ENCODE peak calls at places on chromosomes 12 and 14, in six cellular contexts. One of them, this sample, is unnamed.

GRCh38 chr12:77954156-77954555 is 123.5 kb downstream of the NAV3 start:
- DNase-seq in fibroblast of lung: peak; percentile 54
- DNase-seq in glutamatergic neuron: no peak
- DNase-seq in ovary: no peak
- DNase-seq in activated B cell treated with CpG ODN at 0.5 μM for 24 hours: no peak
- DNase-seq in GM20000: no peak
- DNase-seq in this sample: no peak

GRCh38 chr12:75389061-75389460 is 1.8 kb upstream of the GLIPR1L2 start:
- DNase-seq in fibroblast of lung: peak; percentile 67
- DNase-seq in glutamatergic neuron: no peak
- DNase-seq in ovary: no peak
- DNase-seq in activated B cell treated with CpG ODN at 0.5 μM for 24 hours: no peak
- DNase-seq in GM20000: no peak
- DNase-seq in this sample: no peak

GRCh38 chr14:30972882-30973582 is 52.4 kb upstream of the AP4S1 start:
- DNase-seq in fibroblast of lung: no peak
- DNase-seq in glutamatergic neuron: no peak
- DNase-seq in ovary: no peak
- DNase-seq in activated B cell treated with CpG ODN at 0.5 μM for 24 hours: no peak
- DNase-seq in GM20000: no peak
- DNase-seq in this sample: no peak

GRCh38 chr12:54578778-54579177 is 9.7 kb downstream of the PPP1R1A start:
- DNase-seq in fibroblast of lung: no peak
- DNase-seq in glutamatergic neuron: no peak
- DNase-seq in ovary: no peak
- DNase-seq in activated B cell treated with CpG ODN at 0.5 μM for 24 hours: no peak
- DNase-seq in GM20000: no peak
- DNase-seq in this sample: no peak

GRCh38 chr12:88600272-88600671 is 20.0 kb upstream of the KITLG start:
- DNase-seq in fibroblast of lung: peak; percentile 92
- DNase-seq in glutamatergic neuron: no peak
- DNase-seq in ovary: no peak
- DNase-seq in activated B cell treated with CpG ODN at 0.5 μM for 24 hours: no peak
- DNase-seq in GM20000: no peak
- DNase-seq in this sample: no peak

GRCh38 chr12:80186727-80187217 is 87.4 kb downstream of the OTOGL start:
- DNase-seq in fibroblast of lung: peak; percentile 93
- DNase-seq in glutamatergic neuron: no peak
- DNase-seq in ovary: no peak
- DNase-seq in activated B cell treated with CpG ODN at 0.5 μM for 24 hours: no peak
- DNase-seq in GM20000: peak; percentile 32
- DNase-seq in this sample: peak; percentile 31

GRCh38 chr14:69048456-69048855 is 69.4 kb upstream of the ACTN1 start:
- DNase-seq in fibroblast of lung: peak; percentile 44
- DNase-seq in glutamatergic neuron: no peak
- DNase-seq in ovary: no peak
- DNase-seq in activated B cell treated with CpG ODN at 0.5 μM for 24 hours: no peak
- DNase-seq in GM20000: no peak
- DNase-seq in this sample: no peak

GRCh38 chr12:121903202-121903601 is 14.6 kb downstream of the PSMD9 start:
- DNase-seq in fibroblast of lung: no peak
- DNase-seq in glutamatergic neuron: no peak
- DNase-seq in ovary: no peak
- DNase-seq in activated B cell treated with CpG ODN at 0.5 μM for 24 hours: no peak
- DNase-seq in GM20000: no peak
- DNase-seq in this sample: no peak

GRCh38 chr12:5439788-5440300 is 7.9 kb downstream of the NTF3 start:
- DNase-seq in fibroblast of lung: no peak
- DNase-seq in glutamatergic neuron: no peak
- DNase-seq in ovary: no peak
- DNase-seq in activated B cell treated with CpG ODN at 0.5 μM for 24 hours: no peak
- DNase-seq in GM20000: no peak
- DNase-seq in this sample: no peak

GRCh38 chr12:115010324-115010995 is 326.5 kb upstream of the TBX3 start:
- DNase-seq in fibroblast of lung: no peak
- DNase-seq in glutamatergic neuron: no peak
- DNase-seq in ovary: no peak
- DNase-seq in activated B cell treated with CpG ODN at 0.5 μM for 24 hours: no peak
- DNase-seq in GM20000: no peak
- DNase-seq in this sample: no peak

GRCh38 chr14:96629558-96630222 is 127.5 kb downstream of the PAPOLA start:
- DNase-seq in fibroblast of lung: no peak
- DNase-seq in glutamatergic neuron: no peak
- DNase-seq in ovary: no peak
- DNase-seq in activated B cell treated with CpG ODN at 0.5 μM for 24 hours: no peak
- DNase-seq in GM20000: no peak
- DNase-seq in this sample: no peak

GRCh38 chr14:102775855-102776760 is 1.1 kb upstream of the TRAF3 start:
- DNase-seq in fibroblast of lung: peak; percentile 85
- DNase-seq in glutamatergic neuron: no peak
- DNase-seq in ovary: no peak
- DNase-seq in activated B cell treated with CpG ODN at 0.5 μM for 24 hours: peak; percentile 37
- DNase-seq in GM20000: peak; percentile 59
- DNase-seq in this sample: no peak

GRCh38 chr12:118073768-118074167 is 12.8 kb upstream of the WSB2 start:
- DNase-seq in fibroblast of lung: no peak
- DNase-seq in glutamatergic neuron: no peak
- DNase-seq in ovary: no peak
- DNase-seq in activated B cell treated with CpG ODN at 0.5 μM for 24 hours: no peak
- DNase-seq in GM20000: no peak
- DNase-seq in this sample: no peak

GRCh38 chr12:131189781-131190180 is 236.1 kb downstream of the ADGRD1 start:
- DNase-seq in fibroblast of lung: no peak
- DNase-seq in glutamatergic neuron: no peak
- DNase-seq in ovary: no peak
- DNase-seq in activated B cell treated with CpG ODN at 0.5 μM for 24 hours: no peak
- DNase-seq in GM20000: no peak
- DNase-seq in this sample: no peak

GRCh38 chr12:40028296-40028695 is 77.6 kb downstream of the SLC2A13 start:
- DNase-seq in fibroblast of lung: no peak
- DNase-seq in glutamatergic neuron: no peak
- DNase-seq in ovary: no peak
- DNase-seq in activated B cell treated with CpG ODN at 0.5 μM for 24 hours: no peak
- DNase-seq in GM20000: no peak
- DNase-seq in this sample: no peak

GRCh38 chr12:46237381-46238045 is 31.3 kb downstream of the SLC38A1 start:
- DNase-seq in fibroblast of lung: peak; percentile 66
- DNase-seq in glutamatergic neuron: no peak
- DNase-seq in ovary: no peak
- DNase-seq in activated B cell treated with CpG ODN at 0.5 μM for 24 hours: no peak
- DNase-seq in GM20000: no peak
- DNase-seq in this sample: no peak

GRCh38 chr12:109301643-109302176 is 7.4 kb downstream of the FOXN4 start:
- DNase-seq in fibroblast of lung: no peak
- DNase-seq in glutamatergic neuron: no peak
- DNase-seq in ovary: no peak
- DNase-seq in activated B cell treated with CpG ODN at 0.5 μM for 24 hours: no peak
- DNase-seq in GM20000: no peak
- DNase-seq in this sample: no peak

GRCh38 chr12:42730286-42730685 is 140.7 kb upstream of the PRICKLE1 start:
- DNase-seq in fibroblast of lung: peak; percentile 64
- DNase-seq in glutamatergic neuron: no peak
- DNase-seq in ovary: no peak
- DNase-seq in activated B cell treated with CpG ODN at 0.5 μM for 24 hours: no peak
- DNase-seq in GM20000: no peak
- DNase-seq in this sample: no peak

GRCh38 chr14:106665814-106666213 is 1139.4 kb downstream of the TMEM121 start:
- DNase-seq in fibroblast of lung: no peak
- DNase-seq in glutamatergic neuron: no peak
- DNase-seq in ovary: no peak
- DNase-seq in activated B cell treated with CpG ODN at 0.5 μM for 24 hours: no peak
- DNase-seq in GM20000: no peak
- DNase-seq in this sample: no peak

GRCh38 chr12:64097346-64098105 is 124.6 kb downstream of the KICS2 start:
- DNase-seq in fibroblast of lung: peak; percentile 60
- DNase-seq in glutamatergic neuron: no peak
- DNase-seq in ovary: no peak
- DNase-seq in activated B cell treated with CpG ODN at 0.5 μM for 24 hours: no peak
- DNase-seq in GM20000: no peak
- DNase-seq in this sample: no peak

GRCh38 chr12:2619136-2619535 is 175.6 kb upstream of the FKBP4 start:
- DNase-seq in fibroblast of lung: no peak
- DNase-seq in glutamatergic neuron: no peak
- DNase-seq in ovary: no peak
- DNase-seq in activated B cell treated with CpG ODN at 0.5 μM for 24 hours: no peak
- DNase-seq in GM20000: no peak
- DNase-seq in this sample: no peak

GRCh38 chr14:81323621-81324400 is 76.3 kb downstream of the STON2 start:
- DNase-seq in fibroblast of lung: peak; percentile 38
- DNase-seq in glutamatergic neuron: peak; percentile 32
- DNase-seq in ovary: no peak
- DNase-seq in activated B cell treated with CpG ODN at 0.5 μM for 24 hours: no peak
- DNase-seq in GM20000: no peak
- DNase-seq in this sample: no peak

GRCh38 chr12:76029982-76030377 is 1.6 kb downstream of the PHLDA1 start:
- DNase-seq in fibroblast of lung: peak; percentile 42
- DNase-seq in glutamatergic neuron: peak; percentile 35
- DNase-seq in ovary: peak; percentile 40
- DNase-seq in activated B cell treated with CpG ODN at 0.5 μM for 24 hours: peak; percentile 29
- DNase-seq in GM20000: peak; percentile 16
- DNase-seq in this sample: peak; percentile 21

GRCh38 chr12:77537648-77538047 is 293.0 kb upstream of the NAV3 start:
- DNase-seq in fibroblast of lung: no peak
- DNase-seq in glutamatergic neuron: no peak
- DNase-seq in ovary: no peak
- DNase-seq in activated B cell treated with CpG ODN at 0.5 μM for 24 hours: no peak
- DNase-seq in GM20000: no peak
- DNase-seq in this sample: no peak

GRCh38 chr14:76977793-76978730 is 50.4 kb downstream of the IRF2BPL start:
- DNase-seq in fibroblast of lung: peak; percentile 62
- DNase-seq in glutamatergic neuron: no peak
- DNase-seq in ovary: peak; percentile 59
- DNase-seq in activated B cell treated with CpG ODN at 0.5 μM for 24 hours: peak; percentile 74
- DNase-seq in GM20000: peak; percentile 87
- DNase-seq in this sample: peak; percentile 91

GRCh38 chr12:106583578-106584103 is 837 bp downstream of the RFX4 start:
- DNase-seq in fibroblast of lung: no peak
- DNase-seq in glutamatergic neuron: no peak
- DNase-seq in ovary: no peak
- DNase-seq in activated B cell treated with CpG ODN at 0.5 μM for 24 hours: no peak
- DNase-seq in GM20000: no peak
- DNase-seq in this sample: no peak

GRCh38 chr12:109154485-109155438 is 38.4 kb downstream of the ACACB start:
- DNase-seq in fibroblast of lung: peak; percentile 77
- DNase-seq in glutamatergic neuron: peak; percentile 81
- DNase-seq in ovary: peak; percentile 91
- DNase-seq in activated B cell treated with CpG ODN at 0.5 μM for 24 hours: peak; percentile 76
- DNase-seq in GM20000: peak; percentile 94
- DNase-seq in this sample: peak; percentile 93

GRCh38 chr14:104110491-104111209 is 25.1 kb downstream of the ASPG start:
- DNase-seq in fibroblast of lung: no peak
- DNase-seq in glutamatergic neuron: peak; percentile 11
- DNase-seq in ovary: no peak
- DNase-seq in activated B cell treated with CpG ODN at 0.5 μM for 24 hours: no peak
- DNase-seq in GM20000: no peak
- DNase-seq in this sample: no peak

DNA sequence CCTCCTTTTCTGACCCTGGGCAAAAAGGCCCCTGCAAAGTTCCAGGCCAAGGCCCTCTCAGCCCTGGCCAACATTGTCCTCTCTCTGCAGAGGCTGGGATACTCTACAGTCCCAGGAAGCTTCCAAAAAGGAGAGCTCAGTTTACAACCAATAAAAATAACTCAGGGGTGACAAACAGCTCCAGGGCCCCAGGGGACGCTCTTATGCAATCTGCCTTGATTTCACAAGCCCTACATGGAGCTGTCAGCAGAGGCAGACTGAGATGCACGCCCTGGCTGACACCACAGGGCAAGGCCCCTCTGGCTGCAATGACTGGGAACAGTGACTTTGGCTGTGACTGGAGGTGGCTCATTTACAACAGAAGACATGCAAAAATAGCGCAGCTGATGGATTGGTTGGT is 129.0 kb upstream of the MED13L start:
- DNase-seq in fibroblast of lung: no peak
- DNase-seq in glutamatergic neuron: peak; percentile 28
- DNase-seq in ovary: peak; percentile 54
- DNase-seq in activated B cell treated with CpG ODN at 0.5 μM for 24 hours: no peak
- DNase-seq in GM20000: no peak
- DNase-seq in this sample: no peak
- TF ChIP-seq CTCF in fibroblast of lung: peak; percentile 2
- TF ChIP-seq CTCF in glutamatergic neuron: no peak
- TF ChIP-seq CTCF in ovary: no peak
- TF ChIP-seq CTCF in activated B cell treated with CpG ODN at 0.5 μM for 24 hours: no peak
- TF ChIP-seq CTCF in GM20000: no peak
- TF ChIP-seq CTCF in this sample: no peak

GRCh38 chr12:94326727-94327126 is 132.9 kb downstream of the CEP83 start:
- DNase-seq in fibroblast of lung: peak; percentile 94
- DNase-seq in glutamatergic neuron: no peak
- DNase-seq in ovary: no peak
- DNase-seq in activated B cell treated with CpG ODN at 0.5 μM for 24 hours: no peak
- DNase-seq in GM20000: no peak
- DNase-seq in this sample: no peak

GRCh38 chr12:94326234-94326633 is 133.4 kb downstream of the CEP83 start:
- DNase-seq in fibroblast of lung: no peak
- DNase-seq in glutamatergic neuron: no peak
- DNase-seq in ovary: no peak
- DNase-seq in activated B cell treated with CpG ODN at 0.5 μM for 24 hours: no peak
- DNase-seq in GM20000: no peak
- DNase-seq in this sample: no peak

GRCh38 chr12:94327819-94328218 is 131.8 kb downstream of the CEP83 start:
- DNase-seq in fibroblast of lung: peak; percentile 8
- DNase-seq in glutamatergic neuron: no peak
- DNase-seq in ovary: no peak
- DNase-seq in activated B cell treated with CpG ODN at 0.5 μM for 24 hours: no peak
- DNase-seq in GM20000: no peak
- DNase-seq in this sample: no peak

GRCh38 chr12:94329366-94329765 is 130.3 kb downstream of the CEP83 start:
- DNase-seq in fibroblast of lung: no peak
- DNase-seq in glutamatergic neuron: no peak
- DNase-seq in ovary: no peak
- DNase-seq in activated B cell treated with CpG ODN at 0.5 μM for 24 hours: no peak
- DNase-seq in GM20000: no peak
- DNase-seq in this sample: no peak
- TF ChIP-seq CTCF in fibroblast of lung: peak; percentile 12
- TF ChIP-seq CTCF in glutamatergic neuron: no peak
- TF ChIP-seq CTCF in ovary: no peak
- TF ChIP-seq CTCF in activated B cell treated with CpG ODN at 0.5 μM for 24 hours: no peak
- TF ChIP-seq CTCF in GM20000: no peak
- TF ChIP-seq CTCF in this sample: no peak

GRCh38 chr12:14365294-14366210 is at the start of gene ATF7IP:
- DNase-seq in fibroblast of lung: peak; percentile 98
- DNase-seq in glutamatergic neuron: peak; percentile 97
- DNase-seq in ovary: peak; percentile 96
- DNase-seq in activated B cell treated with CpG ODN at 0.5 μM for 24 hours: peak; percentile 89
- DNase-seq in GM20000: peak; percentile 89
- DNase-seq in this sample: peak; percentile 89
- TF ChIP-seq CTCF in fibroblast of lung: peak; percentile 19
- TF ChIP-seq CTCF in glutamatergic neuron: no peak
- TF ChIP-seq CTCF in ovary: no peak
- TF ChIP-seq CTCF in activated B cell treated with CpG ODN at 0.5 μM for 24 hours: no peak
- TF ChIP-seq CTCF in GM20000: no peak
- TF ChIP-seq CTCF in this sample: peak; percentile 38

DNA sequence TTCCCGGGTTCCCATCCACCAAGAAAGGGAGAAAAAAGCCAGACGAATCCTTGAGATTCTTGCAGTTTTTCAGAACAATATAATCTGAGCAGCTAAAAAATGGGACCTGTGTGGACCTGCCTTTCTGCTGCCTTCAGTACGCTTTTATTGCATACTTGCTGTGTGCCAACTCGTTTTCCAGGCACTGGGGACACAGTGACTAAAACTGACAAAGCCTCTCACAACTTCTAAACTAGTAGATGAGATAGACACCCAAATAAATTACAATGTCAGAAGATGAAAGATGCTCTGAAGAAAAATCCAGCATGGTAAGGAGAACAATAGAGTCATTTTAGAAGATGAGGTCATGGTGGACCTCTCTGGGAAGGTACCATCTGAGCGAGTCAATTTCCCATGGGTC is 204.7 kb downstream of the MON2 start:
- DNase-seq in fibroblast of lung: no peak
- DNase-seq in glutamatergic neuron: no peak
- DNase-seq in ovary: no peak
- DNase-seq in activated B cell treated with CpG ODN at 0.5 μM for 24 hours: no peak
- DNase-seq in GM20000: no peak
- DNase-seq in this sample: no peak
- TF ChIP-seq CTCF in fibroblast of lung: no peak
- TF ChIP-seq CTCF in glutamatergic neuron: no peak
- TF ChIP-seq CTCF in ovary: no peak
- TF ChIP-seq CTCF in activated B cell treated with CpG ODN at 0.5 μM for 24 hours: no peak
- TF ChIP-seq CTCF in GM20000: no peak
- TF ChIP-seq CTCF in this sample: no peak